ENCODE peak calls at places on chromosomes 4 and X, in ten cellular contexts. J is lower leg skin, R is IMR-90, E is tibial nerve, F is body of pancreas, N is right lobe of liver, W is A549, V is endothelial cell of umbilical vein, O is stomach, X is upper lobe of left lung. C is an unnamed sample.

GRCh38 chrX:1398431-1399340 is 6.8 kb upstream of the SLC25A6 start:
- DNase-seq in N (no peak), X (no peak), E (no peak), W (no peak), R (peak), F (peak), O (no peak), J (no peak), V (no peak), C (no peak)

GRCh38 chr4:169124661-169125060 is 114.6 kb upstream of the CBR4 start:
- DNase-seq in N (peak), J (no peak), V (no peak), X (no peak), O (no peak), W (no peak), E (no peak), R (peak), F (no peak), C (no peak)

GRCh38 chrX:154020500-154021115 is 906 bp upstream of the IRAK1 start:
- DNase-seq in N (no peak), J (no peak), E (no peak), X (no peak), O (no peak), W (no peak), F (no peak), R (no peak), V (no peak), C (no peak)

GRCh38 chrX:120145295-120145925 is 13.0 kb upstream of the RHOXF2 start:
- DNase-seq in W (no peak), J (no peak), O (no peak), N (no peak), F (no peak), E (no peak), X (no peak), R (no peak), V (no peak), C (no peak)

GRCh38 chr4:150126201-150126879 is 48.1 kb downstream of the DCLK2 start:
- DNase-seq in J (peak), R (peak), X (no peak), V (no peak), O (no peak), E (peak), N (no peak), F (no peak), W (no peak), C (no peak)

GRCh38 chr4:147289181-147289580 is 191.7 kb upstream of the EDNRA start:
- DNase-seq in X (no peak), W (no peak), V (no peak), J (no peak), N (no peak), R (no peak), F (no peak), E (no peak), O (no peak), C (no peak)

GRCh38 chr4:53586121-53586816 is 5.0 kb downstream of the LNX1 start:
- DNase-seq in O (no peak), J (no peak), E (no peak), V (no peak), X (no peak), R (peak), N (no peak), F (no peak), W (no peak), C (no peak)

GRCh38 chr4:156775803-156776202 is 195.8 kb downstream of the PDGFC start:
- DNase-seq in R (no peak), O (no peak), X (peak), F (no peak), E (peak), V (no peak), N (no peak), J (no peak), W (no peak), C (no peak)

GRCh38 chr4:23717528-23718248 is 172.2 kb downstream of the PPARGC1A start:
- DNase-seq in N (no peak), X (no peak), W (peak), F (no peak), R (peak), O (no peak), V (no peak), E (no peak), J (no peak), C (peak)

GRCh38 chr4:1738410-1738809 is 17.1 kb downstream of the TACC3 start:
- DNase-seq in W (no peak), J (no peak), R (no peak), N (no peak), V (no peak), F (no peak), X (no peak), E (no peak), O (no peak), C (no peak)

GRCh38 chr4:7333801-7334421 is 100.8 kb downstream of the PSAPL1 start:
- DNase-seq in N (no peak), J (no peak), V (no peak), F (no peak), O (no peak), X (no peak), R (peak), E (no peak), W (no peak), C (no peak)

GRCh38 chrX:135327299-135327698 is 18.0 kb downstream of the ETDC start:
- DNase-seq in O (no peak), W (no peak), V (peak), R (peak), J (no peak), X (no peak), F (no peak), E (no peak), N (no peak), C (no peak)

GRCh38 chrX:150482537-150483217 is 85.7 kb upstream of the MTM1 start:
- DNase-seq in N (no peak), F (no peak), X (no peak), O (no peak), J (peak), W (peak), R (peak), E (no peak), V (peak), C (no peak)

GRCh38 chr4:37586194-37586593 is 100.0 kb downstream of the RELL1 start:
- DNase-seq in W (no peak), N (no peak), E (no peak), F (no peak), X (no peak), R (no peak), O (no peak), J (no peak), V (no peak), C (no peak)

GRCh38 chrX:39418936-39419659 is 617.8 kb downstream of the MID1IP1 start:
- DNase-seq in N (peak), J (no peak), F (peak), O (peak), R (no peak), V (peak), W (no peak), X (peak), E (no peak), C (no peak)

GRCh38 chr4:127558088-127558487 is 74.7 kb upstream of the INTU start:
- DNase-seq in V (no peak), R (no peak), J (no peak), E (no peak), F (no peak), W (no peak), O (no peak), X (no peak), N (no peak), C (no peak)

GRCh38 chr4:142272452-142272851 is 573.6 kb downstream of the INPP4B start:
- DNase-seq in N (no peak), F (no peak), X (no peak), J (no peak), W (no peak), E (no peak), V (no peak), O (no peak), R (no peak), C (no peak)

GRCh38 chr4:133981327-133981726 is 220.3 kb downstream of the PABPC4L start:
- DNase-seq in X (no peak), V (no peak), R (no peak), O (no peak), E (no peak), N (no peak), W (no peak), J (no peak), F (no peak), C (no peak)

GRCh38 chr4:154407483-154407882 is 84.1 kb downstream of the DCHS2 start:
- DNase-seq in R (no peak), N (no peak), W (no peak), E (no peak), V (no peak), O (no peak), F (no peak), J (no peak), X (no peak), C (no peak)

GRCh38 chr4:66575024-66575696 is 904.9 kb upstream of the EPHA5 start:
- DNase-seq in V (no peak), R (peak), J (no peak), E (no peak), W (peak), X (no peak), N (no peak), O (no peak), F (peak), C (no peak)

GRCh38 chr4:1611501-1611870 is 72.6 kb downstream of the FAM53A start:
- DNase-seq in O (no peak), J (no peak), X (no peak), R (no peak), W (no peak), F (no peak), V (no peak), N (no peak), E (no peak), C (no peak)

GRCh38 chrX:47482512-47483309 is at the start of gene ZNF41:
- DNase-seq in W (peak), X (peak), E (peak), J (peak), O (peak), F (peak), N (peak), V (peak), R (peak), C (peak)

GRCh38 chr4:156182269-156182668 is 228.6 kb upstream of the CTSO start:
- DNase-seq in N (no peak), F (no peak), W (no peak), J (no peak), E (no peak), V (no peak), O (no peak), R (no peak), X (no peak), C (no peak)

GRCh38 chrX:115584715-115585114 is 23.7 kb downstream of the PLS3 start:
- DNase-seq in X (no peak), W (no peak), N (no peak), O (no peak), R (peak), V (peak), E (no peak), J (no peak), F (no peak), C (no peak)

GRCh38 chrX:68659385-68659784 is 11.9 kb downstream of the STARD8 start:
- DNase-seq in F (no peak), E (no peak), J (no peak), V (no peak), O (no peak), N (no peak), X (no peak), W (no peak), R (no peak), C (no peak)

GRCh38 chrX:135591871-135592270 is 71.4 kb downstream of the INTS6L start:
- DNase-seq in V (no peak), J (no peak), N (no peak), W (no peak), F (no peak), E (no peak), R (no peak), O (no peak), X (no peak), C (no peak)

GRCh38 chr4:53671757-53672156 is 80.5 kb upstream of the LNX1 start:
- DNase-seq in F (peak), J (no peak), R (no peak), N (peak), X (no peak), V (no peak), E (no peak), O (peak), W (no peak), C (no peak)

GRCh38 chrX:28127662-28128061 is 146.4 kb upstream of the DCAF8L1 start:
- DNase-seq in E (no peak), X (no peak), N (no peak), J (no peak), R (no peak), O (no peak), W (no peak), V (peak), F (no peak), C (no peak)

GRCh38 chrX:56726609-56727008 is 2.4 kb upstream of the NBDY start:
- DNase-seq in F (peak), O (no peak), J (peak), V (peak), W (peak), E (peak), R (peak), N (no peak), X (no peak), C (no peak)

GRCh38 chr4:4327652-4328121 is 37.6 kb downstream of the ZBTB49 start:
- DNase-seq in W (peak), V (peak), E (no peak), R (no peak), F (peak), X (peak), N (peak), O (no peak), J (no peak), C (no peak)

GRCh38 chr4:175651701-175652100 is 160.4 kb downstream of the GPM6A start:
- DNase-seq in E (no peak), V (no peak), O (no peak), J (no peak), F (no peak), X (no peak), N (no peak), W (no peak), R (no peak), C (no peak)

GRCh38 chr4:4776934-4777333 is 82.5 kb upstream of the MSX1 start:
- DNase-seq in F (no peak), O (no peak), X (no peak), R (no peak), W (no peak), V (no peak), E (no peak), N (no peak), J (no peak), C (no peak)

GRCh38 chr4:7195138-7195510 is 2.8 kb downstream of the SORCS2 start:
- DNase-seq in X (no peak), N (peak), O (no peak), F (no peak), W (no peak), J (no peak), E (no peak), V (no peak), R (no peak), C (no peak)

GRCh38 chr4:2436301-2436700 is 17.5 kb downstream of the CFAP99 start:
- DNase-seq in N (no peak), W (no peak), X (no peak), O (no peak), J (no peak), V (no peak), F (no peak), E (no peak), R (no peak), C (no peak)

GRCh38 chrX:130523460-130524394 is 121.9 kb downstream of the RBMX2 start:
- DNase-seq in R (no peak), W (no peak), N (no peak), E (peak), O (peak), F (peak), J (no peak), X (no peak), V (peak), C (peak)

GRCh38 chrX:65607070-65607742 is 60.2 kb upstream of the MSN start:
- DNase-seq in V (no peak), E (no peak), R (peak), O (no peak), N (no peak), W (no peak), J (no peak), X (no peak), F (no peak), C (no peak)

GRCh38 chrX:72584165-72584564 is 11.5 kb upstream of the HDAC8 start:
- DNase-seq in X (no peak), E (no peak), W (no peak), N (no peak), O (no peak), R (no peak), J (no peak), F (no peak), V (no peak), C (no peak)

GRCh38 chr4:41280010-41280409 is 23.3 kb downstream of the UCHL1 start:
- DNase-seq in N (no peak), F (no peak), J (no peak), R (peak), X (no peak), W (no peak), E (no peak), O (no peak), V (no peak), C (no peak)

GRCh38 chrX:17876135-17876534 is 15.0 kb upstream of the RAI2 start:
- DNase-seq in V (no peak), E (no peak), X (no peak), F (no peak), W (no peak), O (no peak), J (no peak), R (no peak), N (no peak), C (no peak)

GRCh38 chr4:112175840-112176239 is 30.6 kb downstream of the FAM241A start:
- DNase-seq in W (no peak), N (no peak), O (no peak), J (no peak), E (no peak), V (no peak), R (no peak), X (no peak), F (no peak), C (no peak)
- H3K4me3 ChIP-seq in W (no peak), N (no peak), O (no peak), J (no peak), E (no peak), V (no peak), R (no peak), X (no peak), F (no peak), C (no peak)

GRCh38 chrX:53686151-53686885 is at the start of gene HUWE1:
- DNase-seq in J (peak), E (peak), N (peak), V (peak), O (peak), X (peak), F (peak), R (peak), W (peak), C (peak)
- TF ChIP-seq POLR2A in J (no peak), E (no peak), N (peak), V (no peak), O (no peak), X (peak), F (peak), R (no peak), W (peak), C (peak)

GRCh38 chr4:122118243-122118642 is 33.9 kb upstream of the BLTP1 start:
- DNase-seq in E (no peak), V (no peak), F (no peak), J (no peak), W (no peak), O (no peak), N (no peak), X (no peak), R (no peak), C (no peak)

GRCh38 chr4:122117743-122118142 is 34.4 kb upstream of the BLTP1 start:
- DNase-seq in E (no peak), N (no peak), J (no peak), V (no peak), F (no peak), X (no peak), W (no peak), O (no peak), R (peak), C (no peak)

GRCh38 chr4:122122083-122122482 is 30.0 kb upstream of the BLTP1 start:
- DNase-seq in V (no peak), R (no peak), O (no peak), E (no peak), J (no peak), N (no peak), W (no peak), X (no peak), F (no peak), C (no peak)

GRCh38 chr4:122119739-122120138 is 32.4 kb upstream of the BLTP1 start:
- DNase-seq in O (no peak), X (no peak), E (no peak), F (no peak), J (no peak), V (no peak), N (no peak), R (peak), W (no peak), C (no peak)

DNA sequence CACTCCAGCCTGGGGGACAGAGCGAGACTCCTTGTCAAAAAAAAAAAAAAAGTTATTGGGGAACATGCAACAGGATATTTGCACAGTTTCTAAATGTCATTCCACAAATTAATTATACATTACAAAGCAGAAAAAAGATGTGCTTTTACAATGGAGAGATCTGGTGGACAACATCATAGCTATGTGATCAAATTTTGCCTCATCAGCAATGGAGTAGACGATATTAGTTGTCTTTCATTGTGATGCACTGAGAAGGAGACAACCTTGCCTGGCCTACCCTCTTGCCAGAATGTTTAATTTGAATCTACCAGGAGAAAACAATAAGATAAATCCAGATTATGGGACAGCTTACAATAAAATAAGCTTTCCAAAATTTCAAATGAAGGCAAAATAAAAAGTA is 30.5 kb upstream of the BLTP1 start:
- DNase-seq in F (no peak), E (no peak), X (no peak), N (no peak), W (no peak), V (no peak), R (no peak), O (no peak), J (no peak), C (no peak)
- TF ChIP-seq CTCF in F (no peak), E (no peak), X (no peak), N (no peak), W (no peak), V (no peak), R (no peak), O (no peak), J (no peak), C (no peak)

GRCh38 chr4:108169639-108170038 is 907 bp upstream of the LEF1 start:
- DNase-seq in X (no peak), F (no peak), N (no peak), O (no peak), W (no peak), J (no peak), V (no peak), R (no peak), E (no peak), C (no peak)

GRCh38 chr4:108168672-108169562 is at the start of gene LEF1:
- DNase-seq in F (peak), N (no peak), W (no peak), E (peak), J (no peak), O (peak), V (peak), R (peak), X (no peak), C (peak)

GRCh38 chr4:108166441-108167315 is 2.1 kb downstream of the LEF1 start:
- DNase-seq in N (no peak), R (no peak), O (peak), F (peak), E (no peak), W (no peak), X (no peak), J (no peak), V (no peak), C (peak)

GRCh38 chr4:108166038-108166437 is 2.7 kb downstream of the LEF1 start:
- DNase-seq in W (no peak), X (no peak), N (no peak), F (no peak), J (no peak), E (no peak), V (no peak), R (no peak), O (no peak), C (no peak)

DNA sequence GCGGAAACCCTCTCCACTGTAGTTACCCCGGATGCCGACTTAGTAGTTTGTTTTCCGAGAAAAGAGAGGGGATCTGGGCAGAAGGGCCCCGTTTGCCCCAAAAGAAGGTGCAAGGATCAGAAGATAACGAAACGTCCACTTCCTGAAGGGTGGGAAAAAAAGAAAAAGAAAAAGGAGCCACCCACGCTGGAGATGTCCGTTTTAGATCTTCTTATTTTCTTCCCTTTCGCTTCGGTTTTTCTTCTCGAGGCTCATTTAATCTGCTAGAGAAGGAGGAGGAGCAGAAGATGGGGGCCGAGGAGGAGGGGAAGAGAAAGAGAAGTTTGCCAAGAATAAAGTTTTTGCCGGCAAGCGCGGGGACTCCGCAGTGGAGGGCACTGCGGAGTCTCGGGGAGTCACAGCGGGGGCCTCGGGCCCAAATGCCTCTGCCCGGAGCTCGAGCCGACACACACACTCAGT is 490 bp downstream of the LEF1 start:
- DNase-seq in R (peak), O (no peak), X (no peak), J (no peak), W (no peak), F (no peak), N (no peak), V (peak), E (no peak), C (no peak)
- H3K4me3 ChIP-seq in R (peak), O (peak), X (peak), J (peak), W (peak), F (no peak), N (peak), V (peak), E (peak), C (peak)

GRCh38 chr4:140756292-140757219 is at the start of gene TBC1D9:
- DNase-seq in N (peak), V (peak), E (peak), O (peak), R (peak), J (peak), F (peak), W (peak), X (peak), C (peak)
- TF ChIP-seq POLR2A in N (peak), V (peak), E (peak), O (no peak), R (no peak), J (no peak), F (peak), W (peak), X (peak), C (peak)